ENCODE peak calls at places on chromosomes 2 and 18, in five cellular contexts. E, I, M, K and N are unnamed samples.

GRCh38 chr18:33467531-33467930 is 27.0 kb upstream of the CCDC178 start:
- DNase-seq in K (no peak), M (no peak), E (no peak), I (no peak), N (no peak)

GRCh38 chr2:233513953-233514655 is 52.5 kb downstream of the USP40 start:
- DNase-seq in M (no peak), E (no peak), I (no peak), K (no peak), N (no peak)

GRCh38 chr2:197113221-197113831 is 186.8 kb upstream of the PGAP1 start:
- DNase-seq in E (peak; percentile 11), M (peak; percentile 12), I (no peak), K (no peak), N (peak; percentile 63)

GRCh38 chr2:231961349-231962166 is at the start of gene DIS3L2:
- DNase-seq in E (peak; percentile 78), M (peak; percentile 81), I (peak; percentile 16), K (peak; percentile 36), N (peak; percentile 95)

GRCh38 chr2:158635961-158636601 is 159.0 kb upstream of the DAPL1 start:
- DNase-seq in E (no peak), K (no peak), M (no peak), I (no peak), N (no peak)

GRCh38 chr2:127407661-127408003 is 10.6 kb upstream of the PROC start:
- DNase-seq in I (no peak), K (no peak), E (no peak), M (no peak), N (no peak)

GRCh38 chr2:173109253-173110188 is 33.9 kb downstream of the MAP3K20 start:
- DNase-seq in I (no peak), E (no peak), K (no peak), M (peak; percentile 37), N (no peak)

GRCh38 chr2:235724964-235725603 is 231.2 kb downstream of the AGAP1 start:
- DNase-seq in M (no peak), K (no peak), I (no peak), E (no peak), N (no peak)

GRCh38 chr2:27871805-27872204 is 18.4 kb downstream of the RBKS start:
- DNase-seq in M (no peak), E (no peak), K (no peak), I (no peak), N (peak; percentile 2)

GRCh38 chr2:37869304-37869703 is 55.8 kb upstream of the RMDN2 start:
- DNase-seq in M (no peak), E (no peak), I (no peak), K (no peak), N (no peak)

GRCh38 chr2:55604027-55604565 is 13.3 kb downstream of the PPP4R3B start:
- DNase-seq in M (no peak), E (no peak), K (no peak), I (no peak), N (no peak)

GRCh38 chr2:99615247-99615771 is 125.5 kb upstream of the REV1 start:
- DNase-seq in E (peak; percentile 28), K (no peak), M (peak; percentile 33), I (no peak), N (peak; percentile 54)

GRCh38 chr2:64405476-64406406 is 48.2 kb upstream of the LGALSL start:
- DNase-seq in E (no peak), I (no peak), M (no peak), K (no peak), N (no peak)

GRCh38 chr2:14199040-14199439 is 433.5 kb upstream of the LRATD1 start:
- DNase-seq in I (no peak), E (no peak), K (no peak), M (no peak), N (peak; percentile 22)

GRCh38 chr18:64099244-64099643 is 49.6 kb downstream of the LINC00305 start:
- DNase-seq in E (no peak), I (no peak), M (no peak), K (no peak), N (no peak)

GRCh38 chr2:15169326-15170038 is 391.7 kb downstream of the NBAS start:
- DNase-seq in K (no peak), I (no peak), M (peak; percentile 56), E (no peak), N (no peak)

GRCh38 chr2:158724803-158725271 is 70.3 kb upstream of the DAPL1 start:
- DNase-seq in K (no peak), E (no peak), M (no peak), I (no peak), N (no peak)

GRCh38 chr18:45997689-45998088 is 30.6 kb upstream of the EPG5 start:
- DNase-seq in E (no peak), I (no peak), K (no peak), M (no peak), N (peak; percentile 17)

GRCh38 chr2:158099716-158100115 is 2.0 kb upstream of the UPP2 start:
- DNase-seq in K (no peak), I (no peak), E (no peak), M (peak; percentile 47), N (no peak)

GRCh38 chr2:9240745-9241144 is 34.1 kb downstream of the ASAP2 start:
- DNase-seq in K (no peak), E (no peak), M (no peak), I (no peak), N (no peak)

GRCh38 chr2:229675569-229675968 is 38.8 kb downstream of the DNER start:
- DNase-seq in E (no peak), M (no peak), I (no peak), K (no peak), N (no peak)

GRCh38 chr18:715626-716025 is 3.2 kb upstream of the ENOSF1 start:
- DNase-seq in K (no peak), E (no peak), I (no peak), M (no peak), N (no peak)

GRCh38 chr2:229254206-229254605 is 16.9 kb downstream of the PID1 start:
- DNase-seq in K (no peak), I (no peak), E (no peak), M (no peak), N (no peak)

GRCh38 chr2:191678437-191679110 is 638 bp downstream of the NABP1 start:
- DNase-seq in K (no peak), M (peak; percentile 36), I (no peak), E (peak; percentile 75), N (peak; percentile 66)

GRCh38 chr18:74234326-74235171 is 57.2 kb downstream of the CYB5A start:
- DNase-seq in I (no peak), K (no peak), E (no peak), M (peak; percentile 98), N (no peak)

GRCh38 chr2:98086491-98087446 is at the start of gene VWA3B:
- DNase-seq in K (peak; percentile 38), I (no peak), E (peak; percentile 70), M (no peak), N (peak; percentile 94)
- TF ChIP-seq EZH2 in K (no peak), I (no peak), E (no peak), M (no peak), N (no peak)

GRCh38 chr18:75546964-75547363 is 119.5 kb upstream of the SMIM21 start:
- DNase-seq in I (no peak), M (no peak), K (no peak), E (peak; percentile 14), N (peak; percentile 24)
- TF ChIP-seq CREB1 in I (no peak), M (no peak), K (no peak), E (no peak), N (no peak)

GRCh38 chr18:57434177-57434535 is 1.0 kb upstream of the ONECUT2 start:
- DNase-seq in E (no peak), M (no peak), K (no peak), I (no peak), N (peak; percentile 67)

GRCh38 chr18:57434536-57435494 is at the start of gene ONECUT2:
- DNase-seq in I (no peak), M (peak; percentile 85), E (peak; percentile 96), K (peak; percentile 88), N (peak; percentile 98)

GRCh38 chr18:57432118-57432517 is 3.1 kb upstream of the ONECUT2 start:
- DNase-seq in M (no peak), K (no peak), I (no peak), E (no peak), N (no peak)

GRCh38 chr18:57432765-57433400 is 2.3 kb upstream of the ONECUT2 start:
- DNase-seq in M (no peak), K (no peak), I (no peak), E (no peak), N (peak; percentile 51)

DNA sequence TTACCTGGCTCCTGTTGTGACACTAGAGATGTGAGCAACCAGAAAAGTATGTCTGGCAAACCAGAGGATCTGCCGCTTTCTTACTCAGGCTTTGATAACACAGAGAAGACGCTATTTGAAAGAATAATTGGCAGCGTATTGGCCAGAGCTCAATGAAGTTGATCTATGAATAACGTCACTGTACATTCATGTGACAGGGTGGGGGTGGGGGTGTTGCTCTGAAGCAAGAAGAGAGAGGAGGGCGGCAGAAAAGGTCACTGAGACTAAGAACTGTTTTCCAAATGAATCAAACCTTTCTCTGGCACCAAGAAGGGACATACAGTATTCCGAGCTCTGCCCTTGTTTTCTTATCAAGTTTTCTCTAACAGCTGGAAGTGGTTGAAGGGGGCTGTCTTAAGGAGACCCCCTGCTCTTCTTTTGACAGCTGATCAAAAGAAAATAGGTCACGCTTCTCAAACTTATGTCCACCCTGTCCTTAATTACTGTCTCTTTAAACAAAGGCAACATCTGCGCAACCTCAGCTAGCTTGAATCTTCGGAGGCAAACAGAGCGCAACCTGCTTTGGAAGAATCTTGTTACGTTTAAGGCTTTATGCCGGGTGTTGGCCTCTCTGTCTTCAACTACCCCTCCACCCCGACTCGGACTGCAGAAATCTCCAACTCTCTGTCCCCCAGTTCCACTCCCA is 1.5 kb upstream of the ONECUT2 start:
- DNase-seq in I (no peak), M (no peak), K (no peak), E (no peak), N (peak; percentile 9)
- TF ChIP-seq POLR2AphosphoS5 in I (no peak), M (no peak), K (no peak), E (no peak), N (no peak)

GRCh38 chr2:74441111-74441689 is 537 bp downstream of the RTKN start:
- DNase-seq in I (no peak), K (no peak), E (no peak), M (no peak), N (peak; percentile 45)
- TF ChIP-seq EZH2 in I (no peak), K (no peak), E (no peak), M (no peak), N (no peak)